ENCODE peak calls at places on chromosomes 11 and 22, in six cellular contexts. R is A549; C is stimulated activated CD8-positive, alpha-beta memory T cell treated with anti-CD3 and anti-CD28 coated beads, Interleukin-4, amount 100 ng/mL, for 4 hours; U is upper lobe of right lung; L is activated CD8-positive, alpha-beta memory T cell treated with anti-CD3 and anti-CD28 coated beads for 24 hours; B is stimulated activated CD4-positive, alpha-beta T cell treated with anti-CD3 and anti-CD28 coated beads, Interleukin-15, amount 100 ng/mL, for 1 hour. X is an unnamed sample.

GRCh38 chr11:88179141-88179540 is 3.9 kb upstream of the RAB38 start:
- DNase-seq in R (no peak), C (no peak), U (no peak), L (no peak), B (no peak), X (no peak)

GRCh38 chr22:44128961-44129613 is 51.6 kb upstream of the PARVG start:
- DNase-seq in R (no peak), C (no peak), U (peak), L (no peak), B (no peak), X (no peak)

GRCh38 chr22:41876275-41876674 is 38.6 kb downstream of the SHISA8 start:
- DNase-seq in R (no peak), C (no peak), U (no peak), L (no peak), B (no peak), X (no peak)

GRCh38 chr11:15150507-15150906 is 35.8 kb downstream of the INSC start:
- DNase-seq in R (no peak), C (no peak), U (no peak), L (no peak), B (no peak), X (no peak)

GRCh38 chr11:114163830-114164401 is 104.4 kb downstream of the ZBTB16 start:
- DNase-seq in R (no peak), C (no peak), U (no peak), L (no peak), B (no peak), X (no peak)

GRCh38 chr22:46250783-46251125 is 661 bp upstream of the CDPF1 start:
- DNase-seq in R (no peak), C (no peak), U (no peak), L (no peak), B (no peak), X (no peak)

GRCh38 chr11:27420722-27421572 is 51.6 kb downstream of the LGR4 start:
- DNase-seq in R (no peak), C (no peak), U (no peak), L (no peak), B (no peak), X (no peak)

GRCh38 chr22:21827628-21828267 is 39.7 kb downstream of the MAPK1 start:
- DNase-seq in R (no peak), C (no peak), U (no peak), L (no peak), B (no peak), X (no peak)

GRCh38 chr22:23499845-23500500 is 80.1 kb downstream of the IGLL1 start:
- DNase-seq in R (no peak), C (no peak), U (peak), L (peak), B (no peak), X (no peak)

GRCh38 chr11:32478277-32478731 is 43.0 kb upstream of the WT1 start:
- DNase-seq in R (no peak), C (no peak), U (no peak), L (no peak), B (no peak), X (no peak)

GRCh38 chr11:66523611-66524010 is 13.2 kb downstream of the BBS1 start:
- DNase-seq in R (no peak), C (no peak), U (no peak), L (no peak), B (no peak), X (no peak)

GRCh38 chr11:68306636-68307035 is 5.8 kb upstream of the LRP5 start:
- DNase-seq in R (no peak), C (no peak), U (no peak), L (no peak), B (no peak), X (no peak)

GRCh38 chr11:109984634-109985289 is 108.4 kb upstream of the ZC3H12C start:
- DNase-seq in R (no peak), C (no peak), U (no peak), L (no peak), B (no peak), X (no peak)

GRCh38 chr11:17400048-17400775 is 11.8 kb upstream of the KCNJ11 start:
- DNase-seq in R (no peak), C (no peak), U (no peak), L (no peak), B (no peak), X (no peak)

GRCh38 chr11:111785076-111785475 is 18.9 kb upstream of the PPP2R1B start:
- DNase-seq in R (no peak), C (no peak), U (no peak), L (no peak), B (no peak), X (no peak)

GRCh38 chr11:3835100-3835485 is 5.7 kb downstream of the RHOG start:
- DNase-seq in R (no peak), C (no peak), U (no peak), L (no peak), B (no peak), X (no peak)

GRCh38 chr11:113410414-113411135 is 23.0 kb downstream of the ANKK1 start:
- DNase-seq in R (no peak), C (no peak), U (no peak), L (no peak), B (no peak), X (no peak)

GRCh38 chr22:45112136-45112879 is 51.4 kb upstream of the NUP50 start:
- DNase-seq in R (no peak), C (no peak), U (peak), L (no peak), B (no peak), X (peak)

GRCh38 chr22:29886601-29887000 is 3.6 kb downstream of the MTMR3 start:
- DNase-seq in R (no peak), C (no peak), U (no peak), L (no peak), B (no peak), X (no peak)

GRCh38 chr11:58813693-58814092 is 30.8 kb downstream of the GLYATL2 start:
- DNase-seq in R (peak), C (no peak), U (no peak), L (no peak), B (no peak), X (no peak)

GRCh38 chr11:72771507-72771906 is 19.3 kb upstream of the ARAP1 start:
- DNase-seq in R (no peak), C (no peak), U (no peak), L (no peak), B (no peak), X (no peak)

GRCh38 chr22:50140615-50141014 is 29.9 kb upstream of the PANX2 start:
- DNase-seq in R (no peak), C (no peak), U (no peak), L (no peak), B (no peak), X (no peak)

GRCh38 chr22:24191381-24191841 is 10.1 kb downstream of the SUSD2 start:
- DNase-seq in R (no peak), C (no peak), U (peak), L (no peak), B (no peak), X (no peak)

GRCh38 chr11:133886029-133886428 is 40.7 kb upstream of the SPATA19 start:
- DNase-seq in R (no peak), C (no peak), U (no peak), L (no peak), B (no peak), X (no peak)

GRCh38 chr22:20238567-20239062 is 29.5 kb downstream of the RTN4R start:
- DNase-seq in R (peak), C (no peak), U (peak), L (peak), B (no peak), X (no peak)

GRCh38 chr11:134460881-134461280 is 48.8 kb upstream of the B3GAT1 start:
- DNase-seq in R (no peak), C (no peak), U (no peak), L (no peak), B (no peak), X (no peak)

GRCh38 chr22:36341640-36342041 is 46.1 kb downstream of the MYH9 start:
- DNase-seq in R (no peak), C (no peak), U (no peak), L (no peak), B (no peak), X (no peak)

GRCh38 chr11:87173185-87174039 is 135.7 kb downstream of the TMEM135 start:
- DNase-seq in R (peak), C (no peak), U (no peak), L (no peak), B (no peak), X (no peak)

GRCh38 chr22:43031617-43032016 is 16.7 kb upstream of the PACSIN2 start:
- DNase-seq in R (no peak), C (no peak), U (no peak), L (no peak), B (no peak), X (no peak)

GRCh38 chr11:44755553-44756505 is 29.1 kb downstream of the TSPAN18 start:
- DNase-seq in R (no peak), C (no peak), U (peak), L (no peak), B (no peak), X (no peak)

GRCh38 chr22:37696657-37697539 is at the start of gene TRIOBP:
- DNase-seq in R (peak), C (peak), U (peak), L (peak), B (peak), X (peak)

GRCh38 chr11:66361502-66361941 is 10.0 kb downstream of the SLC29A2 start:
- DNase-seq in R (no peak), C (no peak), U (no peak), L (no peak), B (no peak), X (no peak)

GRCh38 chr11:13831707-13832106 is 130.8 kb upstream of the SPON1 start:
- DNase-seq in R (no peak), C (no peak), U (no peak), L (no peak), B (no peak), X (no peak)

GRCh38 chr11:68542617-68543016 is 82.1 kb downstream of the PPP6R3 start:
- DNase-seq in R (no peak), C (no peak), U (no peak), L (no peak), B (no peak), X (no peak)

GRCh38 chr11:35418847-35419712 is at the start of gene SLC1A2:
- DNase-seq in R (peak), C (no peak), U (peak), L (no peak), B (no peak), X (no peak)

GRCh38 chr11:64406221-64406946 is 47.4 kb downstream of the RPS6KA4 start:
- DNase-seq in R (no peak), C (no peak), U (no peak), L (no peak), B (no peak), X (no peak)

GRCh38 chr11:125514336-125515101 is 18.5 kb upstream of the FEZ1 start:
- DNase-seq in R (no peak), C (peak), U (no peak), L (peak), B (no peak), X (no peak)

X was measured in GOT3.